ENCODE peak calls at places on chromosome 10, in four cellular contexts. V is mesenchymal stem cell, U is H9, Y is IMR-90. C is an unnamed sample.

GRCh38 chr10:1420663-1421362 is 316.5 kb downstream of the ADARB2 start:
- DNase-seq in V (peak; percentile 10), U (peak; percentile 93), Y (no peak), C (no peak)

GRCh38 chr10:6345404-6345803 is 142.7 kb downstream of the PFKFB3 start:
- DNase-seq in V (no peak), U (no peak), Y (no peak), C (no peak)

GRCh38 chr10:26869528-26869927 is 8.8 kb upstream of the ABI1 start:
- DNase-seq in V (no peak), U (no peak), Y (no peak), C (peak; percentile 71)

GRCh38 chr10:33559105-33559504 is 224.6 kb upstream of the NRP1 start:
- DNase-seq in V (no peak), U (no peak), Y (peak; percentile 79), C (no peak)

GRCh38 chr10:93259126-93259525 is 185.4 kb downstream of the CYP26A1 start:
- DNase-seq in V (no peak), U (no peak), Y (no peak), C (peak; percentile 45)

GRCh38 chr10:131983780-131984179 is 2.1 kb upstream of the BNIP3 start:
- DNase-seq in V (peak; percentile 98), U (no peak), Y (peak; percentile 99), C (no peak)

GRCh38 chr10:3909339-3909738 is 124.3 kb upstream of the KLF6 start:
- DNase-seq in V (no peak), U (no peak), Y (no peak), C (no peak)

GRCh38 chr10:7235376-7235775 is 175.5 kb downstream of the SFMBT2 start:
- DNase-seq in V (no peak), U (no peak), Y (no peak), C (no peak)

GRCh38 chr10:112950714-112951348 is 784 bp downstream of the TCF7L2 start:
- DNase-seq in V (peak; percentile 61), U (no peak), Y (peak; percentile 49), C (peak; percentile 79)

GRCh38 chr10:54284526-54285193 is 516.4 kb downstream of the PCDH15 start:
- DNase-seq in V (peak; percentile 1), U (no peak), Y (no peak), C (no peak)

GRCh38 chr10:30491204-30491603 is 57.2 kb downstream of the MAP3K8 start:
- DNase-seq in V (peak; percentile 34), U (no peak), Y (peak; percentile 40), C (peak; percentile 77)

GRCh38 chr10:24706479-24707118 is 17.1 kb downstream of the ARHGAP21 start:
- DNase-seq in V (peak; percentile 96), U (no peak), Y (peak; percentile 98), C (peak; percentile 44)

GRCh38 chr10:29067161-29067560 is 221.7 kb upstream of the LYZL1 start:
- DNase-seq in V (peak; percentile 24), U (no peak), Y (peak; percentile 8), C (peak; percentile 96)

GRCh38 chr10:22251751-22252285 is 34.0 kb upstream of the EBLN1 start:
- DNase-seq in V (peak; percentile 55), U (peak; percentile 43), Y (no peak), C (peak; percentile 33)

GRCh38 chr10:77789016-77789415 is 137.5 kb downstream of the DLG5 start:
- DNase-seq in V (no peak), U (no peak), Y (no peak), C (no peak)

GRCh38 chr10:64733980-64734379 is 1212.8 kb downstream of the REEP3 start:
- DNase-seq in V (peak; percentile 53), U (no peak), Y (no peak), C (no peak)

GRCh38 chr10:75472685-75473084 is 41.3 kb downstream of the LRMDA start:
- DNase-seq in V (no peak), U (peak; percentile 8), Y (no peak), C (no peak)

GRCh38 chr10:62961951-62962523 is 145.9 kb upstream of the EGR2 start:
- DNase-seq in V (peak; percentile 59), U (no peak), Y (no peak), C (no peak)

GRCh38 chr10:132458595-132459251 is 61.7 kb downstream of the PWWP2B start:
- DNase-seq in V (peak; percentile 49), U (peak; percentile 72), Y (no peak), C (no peak)

GRCh38 chr10:69345402-69345801 is 67.1 kb downstream of the HK1 start:
- DNase-seq in V (no peak), U (peak; percentile 59), Y (no peak), C (no peak)

GRCh38 chr10:118712930-118713634 is 41.7 kb downstream of the CACUL1 start:
- DNase-seq in V (no peak), U (peak; percentile 60), Y (no peak), C (no peak)

GRCh38 chr10:76291175-76291574 is 859.8 kb downstream of the LRMDA start:
- DNase-seq in V (no peak), U (no peak), Y (no peak), C (no peak)

GRCh38 chr10:35412900-35413491 is 76.7 kb downstream of the CCNY start:
- DNase-seq in V (no peak), U (no peak), Y (peak; percentile 61), C (no peak)

GRCh38 chr10:78656815-78657621 is 411.7 kb upstream of the ZMIZ1 start:
- DNase-seq in V (peak; percentile 33), U (no peak), Y (no peak), C (no peak)

GRCh38 chr10:116270691-116271592 is 2.1 kb downstream of the GFRA1 start:
- DNase-seq in V (peak; percentile 30), U (peak; percentile 53), Y (peak; percentile 4), C (no peak)

GRCh38 chr10:116274141-116274861 is 1.3 kb upstream of the GFRA1 start:
- DNase-seq in V (peak; percentile 55), U (peak; percentile 57), Y (no peak), C (no peak)

GRCh38 chr10:116269612-116270011 is 3.4 kb downstream of the GFRA1 start:
- DNase-seq in V (no peak), U (no peak), Y (no peak), C (no peak)

GRCh38 chr10:116271593-116272496 is 1.2 kb downstream of the GFRA1 start:
- DNase-seq in V (peak; percentile 39), U (peak; percentile 45), Y (peak; percentile 4), C (no peak)

DNA sequence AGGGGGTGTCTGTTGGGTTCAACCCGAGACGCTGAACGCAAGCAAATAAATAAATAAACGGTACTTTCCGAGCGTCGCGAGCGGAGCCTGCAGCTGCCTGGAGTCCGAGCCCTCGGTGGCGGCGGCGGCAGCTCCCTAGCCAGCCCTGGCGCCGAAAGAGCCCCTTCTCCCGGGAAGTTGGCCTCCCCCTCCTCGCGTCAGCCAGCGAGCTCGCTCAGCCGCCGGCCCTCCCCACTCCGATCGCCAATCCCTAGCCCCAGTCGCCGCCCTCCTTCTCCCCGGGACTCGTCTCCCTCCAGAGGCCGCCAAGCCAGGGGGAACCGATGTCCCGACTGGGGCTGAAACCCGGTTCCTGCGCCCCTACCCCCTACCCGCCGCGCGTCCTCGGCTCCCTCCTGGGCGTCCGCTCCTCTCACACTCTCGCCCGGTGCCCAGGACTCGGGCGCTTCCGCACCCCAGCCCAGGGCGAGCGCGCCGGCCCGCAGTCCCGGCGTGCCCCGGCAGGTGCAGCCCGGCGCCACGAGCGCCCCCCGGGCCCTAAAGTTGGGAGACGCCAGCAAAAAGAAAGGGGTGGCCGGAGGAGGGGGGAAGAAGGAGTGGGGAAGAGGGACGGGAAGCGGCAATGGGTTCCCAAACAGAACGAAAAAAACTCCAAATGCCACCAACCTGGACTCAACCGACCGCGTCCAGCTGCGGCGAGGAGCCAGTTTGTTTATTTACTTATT is at the start of gene GFRA1:
- DNase-seq in V (peak; percentile 51), U (peak; percentile 55), Y (peak; percentile 7), C (no peak)
- H2AFZ ChIP-seq in V (peak within 1 kb of the TSS; percentile 56), U (no peak within 1 kb of the TSS), Y (peak within 1 kb of the TSS; percentile 74), C (no peak within 1 kb of the TSS)

DNA sequence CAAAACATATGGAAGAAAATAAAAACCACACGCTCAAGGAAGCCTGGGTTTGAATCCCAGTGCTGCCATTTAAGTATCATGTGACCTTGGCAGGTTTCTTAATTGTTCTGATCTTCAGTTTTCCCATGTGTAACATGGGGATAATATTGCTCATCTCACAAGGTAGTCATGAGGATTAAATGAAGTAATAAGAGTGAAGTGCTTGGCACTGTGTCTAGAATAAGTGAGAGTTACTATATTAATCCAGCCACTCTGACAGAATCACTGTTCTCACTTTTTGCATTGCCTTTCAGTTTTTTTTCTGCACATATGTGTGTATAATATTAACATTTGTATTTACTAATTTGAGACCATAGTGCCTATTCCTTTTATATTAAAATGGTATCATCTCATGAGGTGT is 43.3 kb downstream of the GOLGA7B start:
- DNase-seq in V (no peak), U (no peak), Y (no peak), C (no peak)
- H3K14ac ChIP-seq in V (no peak overlapping the region), U (no peak overlapping the region), Y (no peak overlapping the region), C (no peak overlapping the region)

GRCh38 chr10:71873582-71874182 is 22.6 kb upstream of the PSAP start:
- DNase-seq in V (no peak), U (no peak), Y (no peak), C (no peak)
- H2AFZ ChIP-seq in V (no peak overlapping the region), U (no peak overlapping the region), Y (no peak overlapping the region), C (no peak overlapping the region)

DNA sequence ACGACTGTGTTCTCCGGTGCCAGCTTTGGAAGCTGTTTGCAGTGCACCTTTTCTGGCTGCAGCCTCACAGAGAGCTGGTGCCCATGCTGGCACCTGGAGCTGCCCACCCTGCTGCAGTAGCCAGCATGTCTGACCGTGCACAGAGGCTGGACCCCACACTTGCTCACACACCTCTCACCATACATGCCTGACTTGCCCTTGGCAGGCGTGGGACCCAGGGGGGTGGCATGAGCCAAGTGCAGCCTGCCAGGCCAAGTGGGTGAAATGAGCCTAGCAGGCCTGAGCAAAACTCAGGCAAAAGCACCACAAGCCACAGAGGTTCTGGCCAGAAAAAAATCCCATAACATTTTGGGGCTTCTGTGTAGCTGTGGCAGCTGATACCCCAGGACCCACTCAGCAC is 258.8 kb downstream of the XPNPEP1 start:
- DNase-seq in V (no peak), U (no peak), Y (no peak), C (no peak)
- H3K14ac ChIP-seq in V (no peak overlapping the region), U (no peak overlapping the region), Y (no peak overlapping the region), C (no peak overlapping the region)

C was measured in trophoblast cell.